ENCODE peak calls at places on chromosomes 6 and 20, in four cellular contexts. Q is fibroblast of the aortic adventitia, N is esophagus squamous epithelium, O is sigmoid colon. R is an unnamed sample.

GRCh38 chr6:82000551-82000950 is 247.0 kb downstream of the IBTK start:
- DNase-seq in N (no peak), Q (no peak), O (no peak), R (no peak)

GRCh38 chr20:53707341-53708102 is 113.9 kb upstream of the ZNF217 start:
- DNase-seq in Q (peak; percentile 43), N (no peak), O (no peak), R (peak; percentile 46)

GRCh38 chr20:59300341-59301081 is at the start of gene EDN3:
- DNase-seq in Q (no peak), N (no peak), O (no peak), R (no peak)

GRCh38 chr6:2990179-2990931 is 9.3 kb upstream of the NQO2 start:
- DNase-seq in Q (peak; percentile 49), N (no peak), O (peak; percentile 74), R (peak; percentile 48)

GRCh38 chr6:14046476-14047068 is 71.0 kb upstream of the CD83 start:
- DNase-seq in N (no peak), O (no peak), Q (peak; percentile 53), R (peak; percentile 55)

GRCh38 chr20:47927385-47927851 is 142.1 kb upstream of the SULF2 start:
- DNase-seq in O (no peak), Q (peak; percentile 4), N (no peak), R (peak; percentile 10)

GRCh38 chr20:32685541-32686529 is 12.1 kb upstream of the C20orf203 start:
- DNase-seq in Q (peak; percentile 96), O (no peak), N (no peak), R (peak; percentile 86)

GRCh38 chr20:38330638-38331037 is 15.6 kb upstream of the LBP start:
- DNase-seq in O (no peak), N (no peak), Q (no peak), R (no peak)

GRCh38 chr6:77231438-77232305 is 231.6 kb downstream of the HTR1B start:
- DNase-seq in N (no peak), Q (peak; percentile 31), O (no peak), R (no peak)

GRCh38 chr20:38165089-38165965 is at the start of gene TGM2:
- DNase-seq in O (peak; percentile 89), N (peak; percentile 14), Q (peak; percentile 65), R (peak; percentile 81)

GRCh38 chr20:46552460-46553420 is 2.3 kb upstream of the OCSTAMP start:
- DNase-seq in N (no peak), Q (no peak), O (no peak), R (no peak)

GRCh38 chr6:81003156-81003555 is 749.3 kb downstream of the TENT5A start:
- DNase-seq in O (no peak), Q (peak; percentile 46), N (no peak), R (peak; percentile 65)

GRCh38 chr20:43799150-43799711 is 72.4 kb upstream of the GTSF1L start:
- DNase-seq in Q (peak; percentile 33), O (no peak), N (no peak), R (peak; percentile 30)

GRCh38 chr6:153625089-153625488 is 414.0 kb upstream of the OPRM1 start:
- DNase-seq in Q (no peak), O (no peak), N (no peak), R (no peak)

GRCh38 chr20:32206383-32207210 is 946 bp downstream of the PLAGL2 start:
- DNase-seq in O (no peak), N (no peak), Q (no peak), R (no peak)

GRCh38 chr6:90162648-90163409 is 133.8 kb downstream of the BACH2 start:
- DNase-seq in Q (no peak), N (no peak), O (no peak), R (no peak)

GRCh38 chr6:169800668-169801395 is 49.4 kb downstream of the ERMARD start:
- DNase-seq in Q (peak; percentile 34), N (no peak), O (no peak), R (peak; percentile 43)

GRCh38 chr6:106609699-106610098 is 19.6 kb downstream of the RTN4IP1 start:
- DNase-seq in N (no peak), Q (peak; percentile 24), O (no peak), R (no peak)

GRCh38 chr20:19300395-19300794 is 88.0 kb downstream of the SLC24A3 start:
- DNase-seq in O (no peak), Q (no peak), N (no peak), R (no peak)

GRCh38 chr6:36927691-36928546 is 26.6 kb upstream of the PI16 start:
- DNase-seq in N (no peak), Q (peak; percentile 37), O (peak; percentile 76), R (no peak)

GRCh38 chr6:137415127-137415833 is 78.9 kb downstream of the OLIG3 start:
- DNase-seq in O (peak; percentile 71), N (no peak), Q (peak; percentile 75), R (peak; percentile 75)

GRCh38 chr6:41715779-41716515 is 19.5 kb downstream of the TFEB start:
- DNase-seq in Q (no peak), N (no peak), O (no peak), R (no peak)

GRCh38 chr6:35214869-35215664 is 1.3 kb downstream of the SCUBE3 start:
- DNase-seq in N (no peak), Q (no peak), O (no peak), R (no peak)

GRCh38 chr20:62837091-62837490 is 20.2 kb downstream of the COL9A3 start:
- DNase-seq in Q (no peak), N (no peak), O (no peak), R (no peak)

GRCh38 chr6:73728548-73729205 is 32.7 kb downstream of the CD109 start:
- DNase-seq in O (no peak), N (no peak), Q (no peak), R (no peak)

GRCh38 chr6:4941782-4942672 is 61.8 kb downstream of the RPP40 start:
- DNase-seq in Q (peak; percentile 96), O (no peak), N (no peak), R (peak; percentile 90)

GRCh38 chr6:168964138-168964892 is 289.3 kb downstream of the THBS2 start:
- DNase-seq in Q (no peak), N (no peak), O (no peak), R (peak; percentile 67)

GRCh38 chr20:5393218-5393870 is 76.6 kb upstream of the PROKR2 start:
- DNase-seq in O (no peak), Q (no peak), N (no peak), R (no peak)

GRCh38 chr20:9660236-9660868 is 146.0 kb downstream of the LAMP5 start:
- DNase-seq in N (no peak), O (no peak), Q (peak; percentile 1), R (peak; percentile 3)

GRCh38 chr6:80332013-80332412 is 225.5 kb downstream of the BCKDHB start:
- DNase-seq in O (no peak), Q (no peak), N (no peak), R (no peak)

GRCh38 chr6:161140554-161140875 is 133.3 kb downstream of the AGPAT4 start:
- DNase-seq in O (no peak), N (no peak), Q (no peak), R (no peak)

GRCh38 chr20:23401051-23401450 is 20.2 kb downstream of the NAPB start:
- DNase-seq in N (no peak), Q (no peak), O (no peak), R (no peak)

GRCh38 chr20:23403721-23404120 is 17.6 kb downstream of the NAPB start:
- DNase-seq in O (no peak), N (no peak), Q (no peak), R (peak; percentile 19)

GRCh38 chr20:23406880-23407279 is 14.4 kb downstream of the NAPB start:
- DNase-seq in Q (no peak), O (no peak), N (no peak), R (no peak)

GRCh38 chr20:23407770-23408467 is 13.4 kb downstream of the NAPB start:
- DNase-seq in N (no peak), Q (no peak), O (no peak), R (no peak)

GRCh38 chr20:23404196-23404595 is 17.1 kb downstream of the NAPB start:
- DNase-seq in Q (peak; percentile 50), N (no peak), O (no peak), R (peak; percentile 67)
- H3K4me3 ChIP-seq in Q (no peak overlapping the region), N (no peak overlapping the region), O (no peak overlapping the region), R (no peak overlapping the region)

GRCh38 chr6:25053875-25054371 is 118.2 kb upstream of the RIPOR2 start:
- DNase-seq in N (no peak), O (no peak), Q (peak; percentile 77), R (peak; percentile 70)
- H3K4me3 ChIP-seq in N (no peak overlapping the region), O (no peak overlapping the region), Q (no peak overlapping the region), R (no peak overlapping the region)

DNA sequence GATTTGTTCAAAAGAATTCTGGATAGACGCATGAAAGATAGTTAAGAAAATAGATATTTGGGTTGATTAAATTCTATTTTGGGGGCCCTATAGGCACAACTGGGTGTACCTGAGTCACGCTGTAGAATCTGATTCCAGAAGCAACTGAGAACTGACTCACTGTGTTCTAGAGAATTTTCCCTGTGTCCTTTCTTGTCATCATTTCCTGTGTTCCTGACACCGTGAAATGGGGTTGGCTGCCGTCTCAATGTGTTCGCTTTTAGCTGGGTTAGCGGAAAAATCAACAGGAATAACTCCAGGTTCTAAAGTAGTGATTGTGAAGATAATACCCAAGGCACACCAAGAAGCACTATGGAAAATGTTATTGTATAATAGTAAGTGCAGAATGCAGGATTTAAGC is 5.0 kb downstream of the GCNT2 start:
- DNase-seq in O (no peak), N (no peak), Q (no peak), R (peak; percentile 8)
- H3K4me3 ChIP-seq in O (no peak overlapping the region), N (no peak overlapping the region), Q (no peak overlapping the region), R (no peak overlapping the region)

GRCh38 chr6:28656715-28657114 is 131.0 kb downstream of the GPX5 start:
- DNase-seq in Q (no peak), O (no peak), N (no peak), R (no peak)
- H3K4me3 ChIP-seq in Q (no peak overlapping the region), O (no peak overlapping the region), N (no peak overlapping the region), R (no peak overlapping the region)

DNA sequence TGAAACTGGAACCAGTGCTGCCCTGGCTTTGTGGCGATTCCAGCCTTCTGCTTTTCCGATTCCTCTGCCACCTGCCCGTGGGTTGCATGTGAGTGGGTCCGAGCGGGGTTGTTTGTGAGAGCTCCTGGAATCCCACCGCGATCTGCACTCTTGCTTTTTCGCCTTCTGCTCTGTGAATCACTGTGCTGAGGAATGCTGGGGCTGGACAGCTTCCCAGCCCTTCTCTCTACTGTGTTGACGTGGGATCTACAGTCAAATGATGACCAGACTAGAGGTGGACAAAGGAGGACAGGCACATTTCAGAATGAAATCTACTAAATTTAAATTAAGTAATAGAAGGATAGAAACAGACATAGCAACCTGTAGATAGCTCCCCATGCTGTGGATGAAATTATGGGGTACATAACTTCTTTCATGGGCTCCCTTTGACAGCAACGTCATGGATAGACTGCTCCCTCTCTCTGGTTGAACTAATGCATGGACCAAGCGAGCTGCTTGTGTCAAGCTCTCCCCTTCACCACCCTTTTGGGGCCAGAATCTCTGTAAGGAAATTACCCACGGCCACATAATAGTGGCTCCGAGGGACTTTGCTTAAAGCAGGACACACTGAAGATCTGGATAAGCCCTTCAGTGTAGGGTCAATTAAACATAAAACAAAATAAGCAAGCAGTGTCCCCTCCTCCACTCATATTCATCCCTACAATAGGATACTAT is 2.0 kb downstream of the FNDC1 start:
- DNase-seq in N (no peak), O (no peak), Q (peak; percentile 75), R (peak; percentile 76)
- H3K4me3 ChIP-seq in N (no peak overlapping the region), O (peak overlapping the region; percentile 53), Q (peak overlapping the region; percentile 53), R (peak overlapping the region; percentile 11)

R was measured in cardiac fibroblast.